ENCODE peak calls at places on chromosome 20, in five cellular contexts. One of them, this sample, is unnamed.

GRCh38 chr20:32709528-32710121 is 33.6 kb downstream of the COMMD7 start:
- DNase-seq in neural progenitor cell: no peak
- DNase-seq in lung: no peak
- DNase-seq in neural crest cell: no peak
- DNase-seq in osteocyte: no peak
- DNase-seq in this sample: peak; percentile 22

GRCh38 chr20:50335105-50335504 is 144.5 kb downstream of the CEBPB start:
- DNase-seq in lung: no peak
- DNase-seq in neural progenitor cell: peak; percentile 71
- DNase-seq in osteocyte: no peak
- DNase-seq in neural crest cell: no peak
- DNase-seq in this sample: no peak

GRCh38 chr20:61758556-61759200 is 307.0 kb downstream of the TAF4 start:
- DNase-seq in neural progenitor cell: no peak
- DNase-seq in osteocyte: no peak
- DNase-seq in neural crest cell: no peak
- DNase-seq in lung: no peak
- DNase-seq in this sample: no peak

GRCh38 chr20:60403105-60403741 is 445.0 kb downstream of the CDH26 start:
- DNase-seq in lung: no peak
- DNase-seq in osteocyte: no peak
- DNase-seq in neural crest cell: no peak
- DNase-seq in neural progenitor cell: no peak
- DNase-seq in this sample: no peak

GRCh38 chr20:24872291-24873014 is 76.6 kb upstream of the CST7 start:
- DNase-seq in osteocyte: no peak
- DNase-seq in neural progenitor cell: no peak
- DNase-seq in neural crest cell: no peak
- DNase-seq in lung: peak; percentile 28
- DNase-seq in this sample: no peak

GRCh38 chr20:32437391-32438074 is 79.4 kb downstream of the ASXL1 start:
- DNase-seq in osteocyte: peak; percentile 63
- DNase-seq in neural crest cell: no peak
- DNase-seq in neural progenitor cell: no peak
- DNase-seq in lung: no peak
- DNase-seq in this sample: no peak

GRCh38 chr20:6829510-6830116 is 62.1 kb downstream of the BMP2 start:
- DNase-seq in lung: no peak
- DNase-seq in osteocyte: no peak
- DNase-seq in neural progenitor cell: peak; percentile 8
- DNase-seq in neural crest cell: no peak
- DNase-seq in this sample: no peak

GRCh38 chr20:23344336-23344735 is 6.3 kb upstream of the NXT1 start:
- DNase-seq in neural progenitor cell: no peak
- DNase-seq in neural crest cell: no peak
- DNase-seq in lung: no peak
- DNase-seq in osteocyte: no peak
- DNase-seq in this sample: no peak

GRCh38 chr20:667351-668034 is 8.1 kb downstream of the SCRT2 start:
- DNase-seq in neural crest cell: peak; percentile 59
- DNase-seq in neural progenitor cell: peak; percentile 80
- DNase-seq in lung: peak; percentile 52
- DNase-seq in osteocyte: no peak
- DNase-seq in this sample: no peak

GRCh38 chr20:34415079-34415478 is 52.0 kb downstream of the ITCH start:
- DNase-seq in neural progenitor cell: no peak
- DNase-seq in lung: no peak
- DNase-seq in osteocyte: no peak
- DNase-seq in neural crest cell: no peak
- DNase-seq in this sample: no peak

GRCh38 chr20:6882911-6883310 is 115.4 kb downstream of the BMP2 start:
- DNase-seq in neural crest cell: no peak
- DNase-seq in osteocyte: no peak
- DNase-seq in neural progenitor cell: no peak
- DNase-seq in lung: no peak
- DNase-seq in this sample: no peak

GRCh38 chr20:2751347-2751867 is 49.0 kb downstream of the CPXM1 start:
- DNase-seq in neural progenitor cell: no peak
- DNase-seq in osteocyte: peak; percentile 75
- DNase-seq in neural crest cell: no peak
- DNase-seq in lung: no peak
- DNase-seq in this sample: no peak

GRCh38 chr20:48294196-48294595 is 508.9 kb upstream of the SULF2 start:
- DNase-seq in osteocyte: no peak
- DNase-seq in neural progenitor cell: no peak
- DNase-seq in lung: no peak
- DNase-seq in neural crest cell: no peak
- DNase-seq in this sample: no peak

GRCh38 chr20:51910202-51911050 is 108.1 kb upstream of the SALL4 start:
- DNase-seq in neural crest cell: no peak
- DNase-seq in neural progenitor cell: peak; percentile 76
- DNase-seq in osteocyte: no peak
- DNase-seq in lung: peak; percentile 32
- DNase-seq in this sample: peak; percentile 50

GRCh38 chr20:1754749-1755148 is 97.2 kb upstream of the SIRPG start:
- DNase-seq in lung: no peak
- DNase-seq in osteocyte: no peak
- DNase-seq in neural crest cell: no peak
- DNase-seq in neural progenitor cell: no peak
- DNase-seq in this sample: no peak

GRCh38 chr20:53662595-53662994 is 69.0 kb upstream of the ZNF217 start:
- DNase-seq in lung: no peak
- DNase-seq in neural progenitor cell: no peak
- DNase-seq in neural crest cell: no peak
- DNase-seq in osteocyte: no peak
- DNase-seq in this sample: no peak

GRCh38 chr20:53752971-53753879 is 159.6 kb upstream of the ZNF217 start:
- DNase-seq in osteocyte: no peak
- DNase-seq in neural progenitor cell: no peak
- DNase-seq in neural crest cell: no peak
- DNase-seq in lung: no peak
- DNase-seq in this sample: no peak

GRCh38 chr20:34215711-34216381 is 25.4 kb upstream of the ASIP start:
- DNase-seq in lung: peak; percentile 85
- DNase-seq in neural crest cell: peak; percentile 78
- DNase-seq in neural progenitor cell: peak; percentile 93
- DNase-seq in osteocyte: peak; percentile 87
- DNase-seq in this sample: peak; percentile 77

GRCh38 chr20:32680544-32681174 is 6.9 kb upstream of the C20orf203 start:
- DNase-seq in lung: no peak
- DNase-seq in neural crest cell: no peak
- DNase-seq in neural progenitor cell: no peak
- DNase-seq in osteocyte: no peak
- DNase-seq in this sample: no peak

GRCh38 chr20:15012551-15012950 is 675.1 kb upstream of the FLRT3 start:
- DNase-seq in neural progenitor cell: peak; percentile 54
- DNase-seq in neural crest cell: peak; percentile 27
- DNase-seq in osteocyte: no peak
- DNase-seq in lung: no peak
- DNase-seq in this sample: no peak

GRCh38 chr20:41423026-41423425 is 56.4 kb upstream of the EMILIN3 start:
- DNase-seq in neural crest cell: no peak
- DNase-seq in lung: no peak
- DNase-seq in osteocyte: no peak
- DNase-seq in neural progenitor cell: no peak
- DNase-seq in this sample: no peak

GRCh38 chr20:32158943-32159660 is 48.4 kb downstream of the PLAGL2 start:
- DNase-seq in neural progenitor cell: no peak
- DNase-seq in osteocyte: no peak
- DNase-seq in lung: no peak
- DNase-seq in neural crest cell: no peak
- DNase-seq in this sample: no peak

GRCh38 chr20:25294459-25295385 is 46.8 kb downstream of the PYGB start:
- DNase-seq in lung: no peak
- DNase-seq in neural progenitor cell: peak; percentile 85
- DNase-seq in neural crest cell: peak; percentile 58
- DNase-seq in osteocyte: no peak
- DNase-seq in this sample: peak; percentile 38

GRCh38 chr20:42788707-42789106 is 401.0 kb downstream of the PTPRT start:
- DNase-seq in neural progenitor cell: no peak
- DNase-seq in osteocyte: no peak
- DNase-seq in lung: no peak
- DNase-seq in neural crest cell: no peak
- DNase-seq in this sample: no peak

GRCh38 chr20:23637282-23638221 is at the start of gene CST3:
- DNase-seq in osteocyte: peak; percentile 93
- DNase-seq in neural progenitor cell: peak; percentile 85
- DNase-seq in neural crest cell: peak; percentile 63
- DNase-seq in lung: peak; percentile 93
- DNase-seq in this sample: peak; percentile 79

GRCh38 chr20:25600632-25601031 is 15.3 kb upstream of the NINL start:
- DNase-seq in neural progenitor cell: no peak
- DNase-seq in lung: no peak
- DNase-seq in neural crest cell: no peak
- DNase-seq in osteocyte: no peak
- DNase-seq in this sample: no peak

GRCh38 chr20:3964719-3965118 is 50.6 kb downstream of the RNF24 start:
- DNase-seq in neural progenitor cell: no peak
- DNase-seq in neural crest cell: no peak
- DNase-seq in osteocyte: no peak
- DNase-seq in lung: no peak
- DNase-seq in this sample: no peak

GRCh38 chr20:30593572-30593971 is 663.9 kb upstream of the DEFB115 start:
- DNase-seq in neural crest cell: no peak
- DNase-seq in neural progenitor cell: no peak
- DNase-seq in osteocyte: no peak
- DNase-seq in lung: no peak
- DNase-seq in this sample: no peak

GRCh38 chr20:23156170-23156841 is 70.2 kb upstream of the CD93 start:
- DNase-seq in osteocyte: peak; percentile 62
- DNase-seq in neural progenitor cell: no peak
- DNase-seq in lung: no peak
- DNase-seq in neural crest cell: no peak
- DNase-seq in this sample: peak; percentile 71

GRCh38 chr20:64038579-64039292 is 2.8 kb downstream of the C20orf204 start:
- DNase-seq in osteocyte: no peak
- DNase-seq in neural crest cell: peak; percentile 71
- DNase-seq in lung: peak; percentile 67
- DNase-seq in neural progenitor cell: peak; percentile 89
- DNase-seq in this sample: peak; percentile 18

GRCh38 chr20:3262566-3262965 is 23.6 kb upstream of the SLC4A11 start:
- DNase-seq in lung: no peak
- DNase-seq in osteocyte: no peak
- DNase-seq in neural crest cell: no peak
- DNase-seq in neural progenitor cell: no peak
- DNase-seq in this sample: peak; percentile 43

GRCh38 chr20:53657732-53658131 is 64.1 kb upstream of the ZNF217 start:
- DNase-seq in lung: no peak
- DNase-seq in neural crest cell: no peak
- DNase-seq in neural progenitor cell: peak; percentile 46
- DNase-seq in osteocyte: no peak
- DNase-seq in this sample: no peak

GRCh38 chr20:4401601-4402000 is 320.1 kb upstream of the PRND start:
- DNase-seq in osteocyte: no peak
- DNase-seq in lung: no peak
- DNase-seq in neural progenitor cell: no peak
- DNase-seq in neural crest cell: no peak
- DNase-seq in this sample: peak; percentile 50

GRCh38 chr20:49877254-49877990 is 37.9 kb downstream of the SPATA2 start:
- DNase-seq in osteocyte: no peak
- DNase-seq in neural crest cell: no peak
- DNase-seq in lung: no peak
- DNase-seq in neural progenitor cell: no peak
- DNase-seq in this sample: no peak

GRCh38 chr20:9660236-9660868 is 146.0 kb downstream of the LAMP5 start:
- DNase-seq in neural crest cell: peak; percentile 42
- DNase-seq in lung: no peak
- DNase-seq in neural progenitor cell: peak; percentile 73
- DNase-seq in osteocyte: no peak
- DNase-seq in this sample: no peak

GRCh38 chr20:2130668-2131067 is 29.0 kb downstream of the STK35 start:
- DNase-seq in osteocyte: no peak
- DNase-seq in neural crest cell: no peak
- DNase-seq in lung: no peak
- DNase-seq in neural progenitor cell: peak; percentile 27
- DNase-seq in this sample: no peak

GRCh38 chr20:20843982-20844381 is 131.5 kb upstream of the RALGAPA2 start:
- DNase-seq in neural progenitor cell: peak; percentile 49
- DNase-seq in osteocyte: no peak
- DNase-seq in neural crest cell: no peak
- DNase-seq in lung: no peak
- DNase-seq in this sample: no peak
- TF ChIP-seq CTCF in neural progenitor cell: peak; percentile 42
- TF ChIP-seq CTCF in osteocyte: no peak
- TF ChIP-seq CTCF in neural crest cell: no peak
- TF ChIP-seq CTCF in lung: no peak
- TF ChIP-seq CTCF in this sample: no peak

DNA sequence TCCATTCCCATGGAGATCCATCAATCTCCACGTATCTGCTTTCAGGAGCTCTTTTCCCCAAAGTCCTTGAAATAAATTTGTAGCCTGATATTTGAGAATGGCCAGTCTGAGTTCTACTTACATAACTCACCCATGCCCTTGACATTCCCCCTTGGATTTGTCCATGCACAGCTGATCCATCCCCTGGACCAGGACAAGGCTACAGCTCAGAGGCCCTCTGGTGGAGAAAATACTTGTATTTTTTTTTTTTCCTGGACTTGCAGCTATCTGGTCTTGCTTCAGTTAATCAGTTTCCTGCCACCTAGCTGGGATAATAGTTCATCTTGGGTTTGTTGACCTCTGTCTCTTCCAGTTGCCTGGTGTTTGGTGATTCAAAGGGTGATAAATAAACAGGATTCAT is 467.6 kb downstream of the DHX35 start:
- DNase-seq in osteocyte: no peak
- DNase-seq in neural crest cell: no peak
- DNase-seq in neural progenitor cell: peak; percentile 27
- DNase-seq in lung: no peak
- DNase-seq in this sample: no peak
- TF ChIP-seq CTCF in osteocyte: peak; percentile 29
- TF ChIP-seq CTCF in neural crest cell: peak; percentile 52
- TF ChIP-seq CTCF in neural progenitor cell: peak; percentile 55
- TF ChIP-seq CTCF in lung: no peak
- TF ChIP-seq CTCF in this sample: peak; percentile 7

GRCh38 chr20:37075932-37076685 is 19.7 kb downstream of the RBL1 start:
- DNase-seq in lung: no peak
- DNase-seq in neural progenitor cell: no peak
- DNase-seq in neural crest cell: no peak
- DNase-seq in osteocyte: no peak
- DNase-seq in this sample: no peak

GRCh38 chr20:37077009-37077408 is 18.8 kb downstream of the RBL1 start:
- DNase-seq in neural progenitor cell: no peak
- DNase-seq in osteocyte: peak; percentile 66
- DNase-seq in neural crest cell: no peak
- DNase-seq in lung: no peak
- DNase-seq in this sample: no peak

GRCh38 chr20:37081717-37082289 is 14.0 kb downstream of the RBL1 start:
- DNase-seq in neural progenitor cell: peak; percentile 3
- DNase-seq in osteocyte: peak; percentile 63
- DNase-seq in neural crest cell: peak; percentile 6
- DNase-seq in lung: no peak
- DNase-seq in this sample: no peak
- TF ChIP-seq CTCF in neural progenitor cell: peak; percentile 48
- TF ChIP-seq CTCF in osteocyte: peak; percentile 46
- TF ChIP-seq CTCF in neural crest cell: peak; percentile 48
- TF ChIP-seq CTCF in lung: peak; percentile 25
- TF ChIP-seq CTCF in this sample: peak; percentile 68

GRCh38 chr20:55417797-55418196 is 587.5 kb downstream of the CBLN4 start:
- DNase-seq in neural progenitor cell: no peak
- DNase-seq in osteocyte: no peak
- DNase-seq in neural crest cell: no peak
- DNase-seq in lung: no peak
- DNase-seq in this sample: no peak

GRCh38 chr20:55415567-55416142 is 589.7 kb downstream of the CBLN4 start:
- DNase-seq in lung: no peak
- DNase-seq in neural crest cell: no peak
- DNase-seq in neural progenitor cell: peak; percentile 44
- DNase-seq in osteocyte: no peak
- DNase-seq in this sample: no peak
- TF ChIP-seq CTCF in lung: no peak
- TF ChIP-seq CTCF in neural crest cell: peak; percentile 66
- TF ChIP-seq CTCF in neural progenitor cell: peak; percentile 59
- TF ChIP-seq CTCF in osteocyte: peak; percentile 20
- TF ChIP-seq CTCF in this sample: peak; percentile 44

This sample was measured in HFFc6.